ENCODE peak calls at places on chromosomes 13 and 19, in four cellular contexts. N, V, O and D are unnamed samples.

GRCh38 chr13:74288361-74288911 is 154.2 kb upstream of the KLF12 start:
- DNase-seq in O (no peak), N (peak; percentile 6), V (peak; percentile 1), D (no peak)

GRCh38 chr13:46668302-46668720 is 115.3 kb downstream of the LRCH1 start:
- DNase-seq in V (no peak), O (no peak), N (no peak), D (no peak)

GRCh38 chr13:77476456-77476855 is 59.0 kb upstream of the SCEL start:
- DNase-seq in V (no peak), N (no peak), O (no peak), D (no peak)

GRCh38 chr13:113579686-113580085 is 4.9 kb upstream of the TFDP1 start:
- DNase-seq in V (no peak), N (no peak), O (no peak), D (no peak)

GRCh38 chr13:94181461-94182107 is 297.9 kb downstream of the DCT start:
- DNase-seq in V (no peak), O (no peak), N (no peak), D (no peak)

GRCh38 chr13:75165543-75166230 is 316.3 kb downstream of the TBC1D4 start:
- DNase-seq in V (no peak), N (no peak), O (no peak), D (no peak)

GRCh38 chr19:906480-906879 is 6.5 kb downstream of the R3HDM4 start:
- DNase-seq in N (no peak), V (no peak), O (no peak), D (no peak)

GRCh38 chr19:11924886-11925583 is at the start of gene ZNF700:
- DNase-seq in O (peak; percentile 89), N (peak; percentile 92), V (peak; percentile 90), D (peak; percentile 95)

GRCh38 chr19:45200614-45201013 is 22.0 kb downstream of the BLOC1S3 start:
- DNase-seq in O (no peak), N (no peak), V (no peak), D (no peak)

GRCh38 chr13:80363890-80364503 is 23.1 kb upstream of the SPRY2 start:
- DNase-seq in V (no peak), O (no peak), N (no peak), D (no peak)

GRCh38 chr13:74773263-74773662 is 639.1 kb upstream of the KLF12 start:
- DNase-seq in N (no peak), V (no peak), O (no peak), D (no peak)

GRCh38 chr19:12603714-12604113 is 6.9 kb downstream of the ZNF490 start:
- DNase-seq in V (no peak), N (peak; percentile 43), O (peak; percentile 44), D (peak; percentile 71)

GRCh38 chr19:51246153-51246552 is 4.7 kb upstream of the SIGLECL1 start:
- DNase-seq in O (no peak), N (no peak), V (no peak), D (no peak)

GRCh38 chr19:19274716-19275115 is 1.6 kb upstream of the TM6SF2 start:
- DNase-seq in N (no peak), V (no peak), O (no peak), D (no peak)

GRCh38 chr13:67281476-67281875 is 51.3 kb upstream of the PCDH9 start:
- DNase-seq in O (no peak), V (no peak), N (no peak), D (no peak)

GRCh38 chr19:56403261-56403660 is 871 bp upstream of the ZNF583 start:
- DNase-seq in V (no peak), O (no peak), N (no peak), D (peak; percentile 25)

GRCh38 chr13:32164622-32165268 is 133.2 kb downstream of the FRY start:
- DNase-seq in O (peak; percentile 10), V (no peak), N (no peak), D (peak; percentile 5)

GRCh38 chr19:16249826-16250434 is 52.2 kb downstream of the AP1M1 start:
- DNase-seq in O (no peak), V (no peak), N (no peak), D (no peak)

GRCh38 chr13:47184311-47184710 is 287.5 kb upstream of the HTR2A start:
- DNase-seq in O (no peak), V (no peak), N (no peak), D (no peak)

GRCh38 chr13:82702513-82702912 is 1179.8 kb downstream of the SLITRK1 start:
- DNase-seq in O (no peak), N (no peak), V (no peak), D (no peak)

GRCh38 chr19:45138303-45138751 is 22.5 kb downstream of the NKPD1 start:
- DNase-seq in N (no peak), O (no peak), V (no peak), D (no peak)

GRCh38 chr13:96421314-96421713 is 331.4 kb downstream of the HS6ST3 start:
- DNase-seq in N (no peak), O (no peak), V (no peak), D (no peak)

GRCh38 chr19:49887653-49888477 is 8.8 kb downstream of the IL4I1 start:
- DNase-seq in O (no peak), N (no peak), V (no peak), D (peak; percentile 42)

GRCh38 chr19:17340302-17340870 is 3.0 kb downstream of the GTPBP3 start:
- DNase-seq in O (no peak), N (no peak), V (no peak), D (no peak)

GRCh38 chr19:18764591-18765051 is 26.5 kb downstream of the COMP start:
- DNase-seq in O (no peak), V (no peak), N (no peak), D (no peak)

GRCh38 chr19:2081873-2082810 is 14.0 kb downstream of the MOB3A start:
- DNase-seq in V (peak; percentile 51), N (peak; percentile 47), O (no peak), D (no peak)

GRCh38 chr19:18597809-18598660 is 8.6 kb downstream of the CRLF1 start:
- DNase-seq in N (no peak), V (no peak), O (no peak), D (no peak)

GRCh38 chr13:24063281-24063851 is 97.2 kb upstream of the SPATA13 start:
- DNase-seq in O (no peak), V (no peak), N (no peak), D (no peak)

GRCh38 chr19:54430306-54431254 is 15.3 kb downstream of the TTYH1 start:
- DNase-seq in V (peak; percentile 40), O (peak; percentile 45), N (peak; percentile 36), D (no peak)

GRCh38 chr13:78569029-78569428 is 34.3 kb downstream of the POU4F1 start:
- DNase-seq in V (no peak), O (no peak), N (no peak), D (no peak)

GRCh38 chr13:35979378-35979911 is 151.7 kb downstream of the DCLK1 start:
- DNase-seq in V (no peak), O (no peak), N (no peak), D (no peak)

GRCh38 chr13:96575423-96576320 is 418.6 kb downstream of the OXGR1 start:
- DNase-seq in V (no peak), N (no peak), O (no peak), D (no peak)

GRCh38 chr13:28579334-28579733 is 79.6 kb upstream of the POMP start:
- DNase-seq in O (no peak), V (no peak), N (no peak), D (no peak)

GRCh38 chr19:30664358-30665058 is 292.3 kb downstream of the ZNF536 start:
- DNase-seq in O (no peak), N (no peak), V (no peak), D (no peak)

GRCh38 chr19:13132471-13133166 is 14.6 kb downstream of the NACC1 start:
- DNase-seq in O (peak; percentile 59), V (peak; percentile 31), N (peak; percentile 19), D (no peak)

GRCh38 chr13:31008400-31009115 is 76.1 kb downstream of the TEX26 start:
- DNase-seq in N (no peak), O (no peak), V (no peak), D (no peak)

GRCh38 chr13:70324519-70324918 is 216.3 kb upstream of the KLHL1 start:
- DNase-seq in N (no peak), O (no peak), V (no peak), D (no peak)